ENCODE peak calls at places on chromosomes 2 and 18, in seven cellular contexts. I is IMR-90; N is MM.1S; A is foreskin fibroblast; E is CD8-positive, alpha-beta T cell; V is A549; U is WERI-Rb-1. F is an unnamed sample.

GRCh38 chr2:10149684-10150083 is 27.1 kb downstream of the RRM2 start:
- DNase-seq in U (no peak), E (no peak), I (no peak), N (no peak), A (no peak), V (no peak), F (no peak)

GRCh38 chr2:216536725-216537124 is 38.1 kb downstream of the RPL37A start:
- DNase-seq in E (no peak), U (no peak), N (no peak), A (peak), V (no peak), I (peak), F (no peak)

GRCh38 chr2:217669831-217670230 is 333.0 kb downstream of the TNS1 start:
- DNase-seq in A (no peak), E (no peak), V (no peak), N (no peak), U (no peak), I (peak), F (no peak)

GRCh38 chr2:113848758-113849460 is 41.0 kb upstream of the ACTR3 start:
- DNase-seq in E (no peak), N (no peak), V (peak), I (peak), U (no peak), A (no peak), F (no peak)

GRCh38 chr2:230721712-230722111 is 9.1 kb downstream of the CAB39 start:
- DNase-seq in V (no peak), I (no peak), E (no peak), N (peak), A (no peak), U (no peak), F (no peak)

GRCh38 chr2:218366621-218367414 is 10.2 kb downstream of the CATIP start:
- DNase-seq in N (no peak), V (no peak), A (no peak), I (no peak), E (no peak), U (no peak), F (no peak)

GRCh38 chr2:120647487-120647886 is 88.2 kb upstream of the GLI2 start:
- DNase-seq in I (peak), A (peak), E (no peak), V (no peak), N (no peak), U (no peak), F (no peak)

GRCh38 chr2:218833023-218833609 is 1.5 kb upstream of the PRKAG3 start:
- DNase-seq in I (no peak), U (no peak), N (no peak), E (no peak), V (no peak), A (no peak), F (no peak)

GRCh38 chr2:85741811-85742507 is 11.8 kb upstream of the ATOH8 start:
- DNase-seq in A (peak), I (peak), N (no peak), E (no peak), U (peak), V (peak), F (peak)
- H3K4me3 ChIP-seq in A (no peak), I (no peak), N (no peak), E (no peak), U (no peak), V (peak), F (peak)

GRCh38 chr2:159926695-159927094 is 128.7 kb upstream of the CD302 start:
- DNase-seq in V (no peak), A (no peak), E (no peak), I (no peak), N (no peak), U (no peak), F (no peak)
- TF ChIP-seq CTCF in V (no peak), A (no peak), E (no peak), I (no peak), N (no peak), U (peak), F (no peak)

DNA sequence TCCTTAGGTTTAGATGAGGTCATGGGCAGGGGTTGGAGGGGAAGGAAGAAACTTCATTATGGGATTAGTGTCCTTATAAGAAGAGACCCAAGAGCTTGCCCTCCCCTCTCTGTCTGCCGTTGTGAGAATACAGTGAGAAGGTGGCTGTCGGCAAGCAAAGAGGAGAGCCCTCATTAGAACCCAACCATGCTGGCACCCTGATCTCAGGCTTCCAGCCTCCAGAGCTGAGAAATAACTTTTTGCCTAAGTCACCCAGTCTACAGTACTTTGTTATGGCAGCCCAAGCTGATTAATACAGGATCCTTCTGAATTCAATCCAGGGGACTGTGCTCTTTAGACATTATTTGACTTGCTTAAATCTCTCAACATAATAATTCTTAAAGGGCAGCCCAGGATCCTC is 209.0 kb downstream of the RNF152 start:
- DNase-seq in I (no peak), A (no peak), V (no peak), N (no peak), U (peak), E (no peak), F (no peak)
- H3K4me3 ChIP-seq in I (no peak), A (no peak), V (no peak), N (no peak), U (no peak), E (no peak), F (no peak)

DNA sequence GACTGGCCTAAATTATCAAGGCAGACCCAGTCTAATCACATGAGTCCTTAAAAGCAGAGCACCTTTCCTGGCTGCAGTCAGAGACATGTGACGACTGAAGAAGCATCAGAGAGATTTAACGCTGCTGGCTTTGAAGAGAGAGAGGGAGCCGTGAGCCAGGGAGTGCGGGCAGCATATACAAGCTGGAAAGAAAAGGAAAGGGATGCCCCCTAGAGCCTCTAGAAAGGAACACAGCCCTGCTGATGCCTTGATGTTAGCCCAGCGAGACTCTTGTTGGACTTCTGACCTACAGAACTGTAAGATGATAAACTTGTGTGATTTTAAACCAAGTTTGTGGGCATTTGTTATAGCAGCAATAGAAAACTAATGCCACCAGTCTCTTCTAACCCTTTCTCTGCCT is 58.1 kb downstream of the HEATR5B start:
- DNase-seq in V (peak), I (no peak), N (no peak), U (peak), E (no peak), A (no peak), F (no peak)
- TF ChIP-seq CTCF in V (peak), I (no peak), N (no peak), U (peak), E (no peak), A (no peak), F (no peak)

GRCh38 chr2:101234169-101234938 is 18.3 kb upstream of the CNOT11 start:
- DNase-seq in N (no peak), V (no peak), A (no peak), U (no peak), I (no peak), E (no peak), F (no peak)

GRCh38 chr2:101231253-101231652 is 21.4 kb upstream of the CNOT11 start:
- DNase-seq in A (no peak), U (no peak), V (no peak), E (no peak), N (no peak), I (no peak), F (no peak)

GRCh38 chr2:101230541-101230993 is 22.1 kb upstream of the CNOT11 start:
- DNase-seq in V (no peak), I (peak), N (no peak), E (no peak), A (peak), U (no peak), F (peak)

GRCh38 chr2:101232770-101233169 is 19.9 kb upstream of the CNOT11 start:
- DNase-seq in N (no peak), V (no peak), U (no peak), E (no peak), A (no peak), I (no peak), F (no peak)

GRCh38 chr2:101231937-101232336 is 20.7 kb upstream of the CNOT11 start:
- DNase-seq in U (no peak), V (no peak), E (no peak), N (no peak), I (no peak), A (no peak), F (no peak)
- H3K4me3 ChIP-seq in U (no peak), V (no peak), E (no peak), N (no peak), I (no peak), A (no peak), F (no peak)